ENCODE peak calls at places on chromosomes 16 and 17, in four cellular contexts. Y, S, E and M are unnamed samples.

GRCh38 chr16:27199747-27200146 is 3.6 kb upstream of the KDM8 start:
- DNase-seq in S (no peak), E (no peak), Y (no peak), M (no peak)

GRCh38 chr17:16072031-16072430 is 72.4 kb downstream of the TTC19 start:
- DNase-seq in S (no peak), E (no peak), Y (no peak), M (no peak)

GRCh38 chr17:80388601-80389000 is 26.4 kb upstream of the ENDOV start:
- DNase-seq in S (no peak), Y (no peak), E (no peak), M (no peak)

GRCh38 chr17:42679492-42680330 is 1.9 kb downstream of the CCR10 start:
- DNase-seq in Y (peak), E (no peak), S (no peak), M (peak)

GRCh38 chr17:37824534-37825485 is 80.0 kb upstream of the HNF1B start:
- DNase-seq in E (peak), Y (peak), S (peak), M (no peak)

GRCh38 chr16:4673387-4674046 is 19.8 kb upstream of the NUDT16L1 start:
- DNase-seq in E (no peak), S (no peak), Y (no peak), M (no peak)

GRCh38 chr17:76140661-76141211 is 309 bp downstream of the FOXJ1 start:
- DNase-seq in S (no peak), E (no peak), Y (no peak), M (no peak)

GRCh38 chr17:40443196-40443987 is at the start of gene IGFBP4:
- DNase-seq in S (no peak), E (peak), Y (peak), M (peak)

GRCh38 chr17:76265624-76266243 is 586 bp downstream of the UBALD2 start:
- DNase-seq in E (no peak), S (no peak), Y (no peak), M (peak)

GRCh38 chr16:11681977-11682654 is 13.9 kb downstream of the SNN start:
- DNase-seq in E (no peak), Y (no peak), S (no peak), M (no peak)

GRCh38 chr17:74408262-74408661 is 23.6 kb upstream of the GPRC5C start:
- DNase-seq in Y (peak), E (peak), S (no peak), M (peak)

GRCh38 chr17:39568710-39569109 is 39.0 kb downstream of the NEUROD2 start:
- DNase-seq in Y (no peak), E (no peak), S (no peak), M (no peak)

GRCh38 chr17:82117139-82118090 is 19.4 kb upstream of the FASN start:
- DNase-seq in E (peak), S (no peak), Y (no peak), M (no peak)

GRCh38 chr16:87076950-87077749 is 240.0 kb downstream of the C16orf95 start:
- DNase-seq in S (peak), E (peak), Y (peak), M (peak)

GRCh38 chr17:74042744-74043486 is 160.6 kb upstream of the RPL38 start:
- DNase-seq in E (peak), Y (peak), S (no peak), M (no peak)

GRCh38 chr17:2074919-2075318 is 20.0 kb downstream of the HIC1 start:
- DNase-seq in S (no peak), Y (no peak), E (no peak), M (no peak)
- TF ChIP-seq JUN in S (no peak), Y (no peak), E (no peak), M (no peak)

GRCh38 chr16:69276143-69277115 is 34.7 kb upstream of the VPS4A start:
- DNase-seq in Y (no peak), E (no peak), S (no peak), M (no peak)
- TF ChIP-seq EP300 in Y (no peak), E (no peak), S (no peak), M (no peak)

GRCh38 chr17:30832438-30832790 is 648 bp downstream of the ATAD5 start:
- DNase-seq in Y (no peak), S (no peak), E (no peak), M (no peak)

GRCh38 chr17:30829022-30829421 is 2.7 kb upstream of the ATAD5 start:
- DNase-seq in E (no peak), Y (no peak), S (no peak), M (no peak)

GRCh38 chr17:30827082-30827481 is 2.6 kb upstream of the CRLF3 start:
- DNase-seq in S (no peak), Y (no peak), E (peak), M (no peak)

GRCh38 chr17:30831663-30832437 is at the start of gene ATAD5:
- DNase-seq in E (peak), Y (peak), S (peak), M (peak)

GRCh38 chr17:30831257-30831656 is 509 bp upstream of the ATAD5 start:
- DNase-seq in S (no peak), Y (peak), E (no peak), M (peak)
- TF ChIP-seq JUN in S (no peak), Y (no peak), E (no peak), M (no peak)

DNA sequence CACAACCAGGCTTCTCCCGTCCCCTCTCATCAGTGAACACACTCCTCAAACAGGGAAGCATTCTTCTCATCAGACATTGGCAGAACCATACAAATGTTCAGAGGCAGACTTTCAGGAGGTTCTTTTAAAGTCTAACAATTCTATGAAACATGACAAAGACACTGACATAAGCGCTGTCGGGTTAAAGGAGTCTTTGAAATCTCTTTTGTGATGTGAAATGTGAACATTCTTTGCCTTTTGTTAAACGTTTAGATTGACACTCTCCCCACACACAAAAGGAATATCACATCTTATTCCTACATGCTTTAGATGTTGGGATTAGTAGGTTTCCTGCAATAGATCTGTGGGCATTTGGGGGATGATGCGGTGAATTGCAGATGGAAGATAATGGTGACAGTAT is 63.9 kb downstream of the NETO2 start:
- DNase-seq in Y (no peak), E (no peak), S (no peak), M (no peak)
- TF ChIP-seq EP300 in Y (no peak), E (no peak), S (no peak), M (no peak)

GRCh38 chr17:71548540-71549190 is 572.2 kb upstream of the SOX9 start:
- DNase-seq in S (no peak), E (no peak), Y (no peak), M (no peak)
- TF ChIP-seq JUN in S (no peak), E (no peak), Y (no peak), M (no peak)